ENCODE peak calls at places on chromosomes 11 and 22, in six cellular contexts. E, H, W, J, N and F are unnamed samples.

GRCh38 chr11:119366690-119367620 is 14.5 kb downstream of the USP2 start:
- DNase-seq in E (no peak), J (no peak), H (no peak), W (no peak), N (no peak), F (no peak)

GRCh38 chr22:37818397-37819099 is 4.6 kb upstream of the GALR3 start:
- DNase-seq in N (peak; percentile 70), H (no peak), J (peak; percentile 65), E (peak; percentile 62), W (peak; percentile 33), F (peak; percentile 77)

GRCh38 chr22:26656896-26657851 is at the start of gene MIAT:
- DNase-seq in E (peak; percentile 55), J (peak; percentile 61), W (peak; percentile 23), H (no peak), N (peak; percentile 73), F (peak; percentile 88)

GRCh38 chr22:22786301-22787115 is 101.1 kb upstream of the IGLL5 start:
- DNase-seq in E (no peak), H (no peak), W (no peak), J (no peak), N (no peak), F (no peak)

GRCh38 chr22:37686002-37686982 is at the start of gene NOL12:
- DNase-seq in N (peak; percentile 81), H (peak; percentile 90), W (peak; percentile 85), E (peak; percentile 64), J (peak; percentile 76), F (peak; percentile 83)

GRCh38 chr11:28476053-28476452 is 367.9 kb downstream of the METTL15 start:
- DNase-seq in W (no peak), N (no peak), E (no peak), J (no peak), H (no peak), F (no peak)

GRCh38 chr11:86524603-86525352 is 147.6 kb downstream of the ME3 start:
- DNase-seq in E (no peak), H (no peak), J (no peak), N (no peak), W (peak; percentile 69), F (no peak)

GRCh38 chr22:36252754-36253522 is at the start of gene APOL1:
- DNase-seq in J (no peak), H (no peak), W (peak; percentile 31), E (peak; percentile 49), N (no peak), F (no peak)

GRCh38 chr11:75431533-75432525 is 1.2 kb downstream of the KLHL35 start:
- DNase-seq in W (no peak), N (no peak), H (no peak), E (no peak), J (no peak), F (no peak)

GRCh38 chr11:100632970-100633452 is 54.1 kb upstream of the ARHGAP42 start:
- DNase-seq in E (no peak), H (no peak), J (no peak), N (no peak), W (peak; percentile 1), F (no peak)

GRCh38 chr11:69270929-69271328 is 23.0 kb upstream of the MYEOV start:
- DNase-seq in E (no peak), J (no peak), N (no peak), W (no peak), H (no peak), F (no peak)

GRCh38 chr11:86987687-86988086 is 32.5 kb upstream of the FZD4 start:
- DNase-seq in E (no peak), N (no peak), W (no peak), J (no peak), H (no peak), F (no peak)

GRCh38 chr11:31646206-31646605 is 136.6 kb downstream of the ELP4 start:
- DNase-seq in N (no peak), J (no peak), E (no peak), H (no peak), W (no peak), F (no peak)

GRCh38 chr11:24637520-24637919 is 140.7 kb downstream of the LUZP2 start:
- DNase-seq in W (no peak), N (no peak), E (no peak), J (no peak), H (no peak), F (no peak)

GRCh38 chr22:44363214-44363979 is 50.6 kb upstream of the SHISAL1 start:
- DNase-seq in W (peak; percentile 94), E (no peak), N (no peak), H (no peak), J (no peak), F (peak; percentile 11)

GRCh38 chr22:26702906-26703830 is 45.8 kb downstream of the MIAT start:
- DNase-seq in W (peak; percentile 76), J (no peak), H (no peak), N (no peak), E (no peak), F (no peak)

GRCh38 chr11:79439893-79440450 is 858 bp downstream of the TENM4 start:
- DNase-seq in N (peak; percentile 72), H (no peak), J (no peak), W (no peak), E (no peak), F (peak; percentile 80)